ENCODE peak calls at places on chromosomes 5 and 9, in five cellular contexts. M is endothelial cell; F is choroid plexus epithelial cell; J is A172; H is stimulated activated CD4-positive, alpha-beta T cell treated with anti-CD3 and anti-CD28 coated beads, TNF-alpha, amount 100 ng/mL, for 48 hours. L is an unnamed sample.
A peak's percentile ranks its signal among the peaks of the same experiment; 100 is the strongest.

GRCh38 chr5:34923694-34924461 is 5.5 kb upstream of the DNAJC21 start:
- DNase-seq in F (peak; percentile 91), M (no peak), J (peak; percentile 94), H (no peak), L (no peak)

GRCh38 chr5:135553688-135554462 is 18.1 kb upstream of the NEUROG1 start:
- DNase-seq in F (peak; percentile 21), H (no peak), J (peak; percentile 54), M (peak; percentile 34), L (no peak)

GRCh38 chr9:114335745-114336144 is 6.1 kb downstream of the ORM2 start:
- DNase-seq in H (no peak), M (no peak), J (no peak), F (no peak), L (no peak)

GRCh38 chr5:67475489-67475888 is 278.9 kb upstream of the CD180 start:
- DNase-seq in M (no peak), H (no peak), F (no peak), J (no peak), L (no peak)

GRCh38 chr9:80157561-80157983 is 585.8 kb downstream of the TLE4 start:
- DNase-seq in H (no peak), F (peak; percentile 23), J (peak; percentile 34), M (no peak), L (no peak)

GRCh38 chr5:128081111-128081865 is 2.3 kb upstream of the SLC12A2 start:
- DNase-seq in M (no peak), F (peak; percentile 52), H (no peak), J (peak; percentile 16), L (no peak)

GRCh38 chr5:133377736-133378135 is 234.6 kb downstream of the FSTL4 start:
- DNase-seq in J (no peak), F (no peak), M (no peak), H (no peak), L (no peak)

GRCh38 chr5:83172655-83173054 is 95.3 kb downstream of the XRCC4 start:
- DNase-seq in H (no peak), M (no peak), F (no peak), J (no peak), L (no peak)

GRCh38 chr5:108001222-108001621 is 330.5 kb upstream of the EFNA5 start:
- DNase-seq in H (no peak), J (no peak), M (no peak), F (no peak), L (no peak)

GRCh38 chr5:176608937-176609723 is 826 bp downstream of the GPRIN1 start:
- DNase-seq in J (no peak), F (no peak), H (no peak), M (no peak), L (no peak)

GRCh38 chr5:74056789-74057164 is 430.8 kb downstream of the ARHGEF28 start:
- DNase-seq in J (peak; percentile 33), F (peak; percentile 73), H (no peak), M (no peak), L (no peak)

GRCh38 chr5:177985430-177986040 is 10.5 kb downstream of the PROP1 start:
- DNase-seq in F (no peak), M (no peak), H (no peak), J (no peak), L (no peak)

GRCh38 chr5:106521701-106522100 is 1149.0 kb downstream of the EFNA5 start:
- DNase-seq in J (peak; percentile 39), M (no peak), H (no peak), F (peak; percentile 81), L (no peak)

GRCh38 chr5:74766348-74766886 is 500 bp downstream of the GFM2 start:
- DNase-seq in J (peak; percentile 48), H (peak; percentile 1), M (no peak), F (peak; percentile 82), L (no peak)

GRCh38 chr5:74673011-74673790 is 11.8 kb upstream of the HEXB start:
- DNase-seq in J (peak; percentile 50), H (no peak), F (peak; percentile 80), M (no peak), L (no peak)

GRCh38 chr5:141182248-141182647 is at the start of gene PCDHB16:
- DNase-seq in H (no peak), J (peak; percentile 64), M (peak; percentile 60), F (peak; percentile 4), L (no peak)

GRCh38 chr9:130949188-130950038 is 10.4 kb upstream of the FIBCD1 start:
- DNase-seq in H (no peak), J (no peak), M (no peak), F (no peak), L (no peak)

GRCh38 chr9:132412089-132412488 is 2.1 kb downstream of the CFAP77 start:
- DNase-seq in H (no peak), F (peak; percentile 28), J (no peak), M (peak; percentile 64), L (no peak)

GRCh38 chr9:70113403-70114022 is 69.9 kb downstream of the MAMDC2 start:
- DNase-seq in J (peak; percentile 68), F (peak; percentile 86), M (peak; percentile 51), H (no peak), L (no peak)

GRCh38 chr5:1709186-1709803 is 90.3 kb downstream of the MRPL36 start:
- DNase-seq in J (no peak), F (no peak), H (no peak), M (no peak), L (no peak)

GRCh38 chr5:107805819-107806218 is 135.1 kb upstream of the EFNA5 start:
- DNase-seq in F (no peak), M (no peak), H (no peak), J (no peak), L (no peak)

GRCh38 chr9:107810493-107810931 is 320.9 kb upstream of the KLF4 start:
- DNase-seq in F (no peak), J (no peak), M (no peak), H (no peak), L (peak; percentile 66)

GRCh38 chr5:17996002-17996401 is 361.7 kb downstream of the TAF11L14 start:
- DNase-seq in M (no peak), J (no peak), F (no peak), H (no peak), L (no peak)

GRCh38 chr9:5375091-5375490 is 35.4 kb upstream of the RLN1 start:
- DNase-seq in J (no peak), H (no peak), F (no peak), M (no peak), L (no peak)

GRCh38 chr5:17305964-17306725 is 88.7 kb downstream of the BASP1 start:
- DNase-seq in H (no peak), J (peak; percentile 72), F (peak; percentile 90), M (no peak), L (peak; percentile 72)

GRCh38 chr5:108818613-108819272 is 71.0 kb downstream of the FER start:
- DNase-seq in F (peak; percentile 75), H (no peak), J (peak; percentile 24), M (no peak), L (no peak)